ENCODE peak calls at places on chromosomes 11 and 22, in nine cellular contexts. One of them, this sample, is unnamed.

GRCh38 chr11:113937918-113938317 is 33.3 kb downstream of the HTR3B start:
- ATAC-seq in GM12878: no peak
- ATAC-seq in IMR-90: no peak
- ATAC-seq in HCT116: no peak
- ATAC-seq in body of pancreas: no peak
- ATAC-seq in A549: no peak
- ATAC-seq in HepG2: no peak
- ATAC-seq in upper lobe of left lung: no peak
- ATAC-seq in heart left ventricle: no peak
- ATAC-seq in this sample: no peak

GRCh38 chr22:22417495-22418162 is 90.9 kb downstream of the ZNF280B start:
- ATAC-seq in GM12878: no peak
- ATAC-seq in IMR-90: no peak
- ATAC-seq in HCT116: no peak
- ATAC-seq in body of pancreas: no peak
- ATAC-seq in A549: no peak
- ATAC-seq in HepG2: no peak
- ATAC-seq in upper lobe of left lung: no peak
- ATAC-seq in heart left ventricle: no peak
- ATAC-seq in this sample: no peak

GRCh38 chr11:64585150-64585549 is 5.9 kb upstream of the SLC22A12 start:
- ATAC-seq in GM12878: no peak
- ATAC-seq in IMR-90: no peak
- ATAC-seq in HCT116: no peak
- ATAC-seq in body of pancreas: no peak
- ATAC-seq in A549: no peak
- ATAC-seq in HepG2: no peak
- ATAC-seq in upper lobe of left lung: no peak
- ATAC-seq in heart left ventricle: no peak
- ATAC-seq in this sample: no peak

GRCh38 chr11:125951731-125952130 is 5.9 kb downstream of the VSIG10L2 start:
- ATAC-seq in GM12878: no peak
- ATAC-seq in IMR-90: no peak
- ATAC-seq in HCT116: no peak
- ATAC-seq in body of pancreas: no peak
- ATAC-seq in A549: no peak
- ATAC-seq in HepG2: no peak
- ATAC-seq in upper lobe of left lung: no peak
- ATAC-seq in heart left ventricle: peak
- ATAC-seq in this sample: no peak

GRCh38 chr11:125224391-125225015 is 60.0 kb downstream of the PKNOX2 start:
- ATAC-seq in GM12878: no peak
- ATAC-seq in IMR-90: peak
- ATAC-seq in HCT116: peak
- ATAC-seq in body of pancreas: peak
- ATAC-seq in A549: no peak
- ATAC-seq in HepG2: peak
- ATAC-seq in upper lobe of left lung: peak
- ATAC-seq in heart left ventricle: peak
- ATAC-seq in this sample: peak

GRCh38 chr22:43481528-43482309 is 69.9 kb downstream of the MPPED1 start:
- ATAC-seq in GM12878: peak
- ATAC-seq in IMR-90: no peak
- ATAC-seq in HCT116: peak
- ATAC-seq in body of pancreas: no peak
- ATAC-seq in A549: no peak
- ATAC-seq in HepG2: peak
- ATAC-seq in upper lobe of left lung: no peak
- ATAC-seq in heart left ventricle: no peak
- ATAC-seq in this sample: no peak

GRCh38 chr11:86736303-86737143 is 63.8 kb upstream of the PRSS23 start:
- ATAC-seq in GM12878: no peak
- ATAC-seq in IMR-90: no peak
- ATAC-seq in HCT116: no peak
- ATAC-seq in body of pancreas: no peak
- ATAC-seq in A549: peak
- ATAC-seq in HepG2: no peak
- ATAC-seq in upper lobe of left lung: no peak
- ATAC-seq in heart left ventricle: no peak
- ATAC-seq in this sample: no peak

GRCh38 chr22:40654522-40655167 is 18.1 kb upstream of the MRTFA start:
- ATAC-seq in GM12878: no peak
- ATAC-seq in IMR-90: peak
- ATAC-seq in HCT116: no peak
- ATAC-seq in body of pancreas: peak
- ATAC-seq in A549: peak
- ATAC-seq in HepG2: peak
- ATAC-seq in upper lobe of left lung: peak
- ATAC-seq in heart left ventricle: peak
- ATAC-seq in this sample: no peak

GRCh38 chr11:117092951-117093590 is 5.2 kb downstream of the SIK3 start:
- ATAC-seq in GM12878: peak
- ATAC-seq in IMR-90: no peak
- ATAC-seq in HCT116: no peak
- ATAC-seq in body of pancreas: no peak
- ATAC-seq in A549: no peak
- ATAC-seq in HepG2: no peak
- ATAC-seq in upper lobe of left lung: no peak
- ATAC-seq in heart left ventricle: no peak
- ATAC-seq in this sample: no peak

GRCh38 chr11:129324533-129325175 is 51.0 kb upstream of the BARX2 start:
- ATAC-seq in GM12878: no peak
- ATAC-seq in IMR-90: peak
- ATAC-seq in HCT116: no peak
- ATAC-seq in body of pancreas: peak
- ATAC-seq in A549: peak
- ATAC-seq in HepG2: peak
- ATAC-seq in upper lobe of left lung: peak
- ATAC-seq in heart left ventricle: peak
- ATAC-seq in this sample: peak

GRCh38 chr11:68503281-68503687 is 42.7 kb downstream of the PPP6R3 start:
- ATAC-seq in GM12878: no peak
- ATAC-seq in IMR-90: no peak
- ATAC-seq in HCT116: no peak
- ATAC-seq in body of pancreas: no peak
- ATAC-seq in A549: no peak
- ATAC-seq in HepG2: no peak
- ATAC-seq in upper lobe of left lung: peak
- ATAC-seq in heart left ventricle: peak
- ATAC-seq in this sample: no peak

GRCh38 chr11:67999201-67999629 is 4.7 kb downstream of the UNC93B1 start:
- ATAC-seq in GM12878: no peak
- ATAC-seq in IMR-90: no peak
- ATAC-seq in HCT116: no peak
- ATAC-seq in body of pancreas: no peak
- ATAC-seq in A549: no peak
- ATAC-seq in HepG2: no peak
- ATAC-seq in upper lobe of left lung: no peak
- ATAC-seq in heart left ventricle: no peak
- ATAC-seq in this sample: no peak

GRCh38 chr11:65434667-65435179 is 12.1 kb downstream of the NEAT1 start:
- ATAC-seq in GM12878: peak
- ATAC-seq in IMR-90: no peak
- ATAC-seq in HCT116: no peak
- ATAC-seq in body of pancreas: no peak
- ATAC-seq in A549: no peak
- ATAC-seq in HepG2: peak
- ATAC-seq in upper lobe of left lung: no peak
- ATAC-seq in heart left ventricle: no peak
- ATAC-seq in this sample: no peak

GRCh38 chr11:75270896-75271415 is 30.4 kb downstream of the TPBGL start:
- ATAC-seq in GM12878: no peak
- ATAC-seq in IMR-90: peak
- ATAC-seq in HCT116: peak
- ATAC-seq in body of pancreas: no peak
- ATAC-seq in A549: peak
- ATAC-seq in HepG2: no peak
- ATAC-seq in upper lobe of left lung: no peak
- ATAC-seq in heart left ventricle: no peak
- ATAC-seq in this sample: no peak

GRCh38 chr11:128619540-128620305 is 32.4 kb upstream of the ETS1 start:
- ATAC-seq in GM12878: no peak
- ATAC-seq in IMR-90: no peak
- ATAC-seq in HCT116: no peak
- ATAC-seq in body of pancreas: no peak
- ATAC-seq in A549: no peak
- ATAC-seq in HepG2: no peak
- ATAC-seq in upper lobe of left lung: no peak
- ATAC-seq in heart left ventricle: no peak
- ATAC-seq in this sample: no peak

GRCh38 chr22:22364207-22364606 is 119.6 kb downstream of the VPREB1 start:
- ATAC-seq in GM12878: no peak
- ATAC-seq in IMR-90: no peak
- ATAC-seq in HCT116: no peak
- ATAC-seq in body of pancreas: no peak
- ATAC-seq in A549: no peak
- ATAC-seq in HepG2: no peak
- ATAC-seq in upper lobe of left lung: no peak
- ATAC-seq in heart left ventricle: no peak
- ATAC-seq in this sample: no peak

GRCh38 chr11:1194977-1195689 is 27.7 kb upstream of the MUC5B start:
- ATAC-seq in GM12878: no peak
- ATAC-seq in IMR-90: no peak
- ATAC-seq in HCT116: no peak
- ATAC-seq in body of pancreas: no peak
- ATAC-seq in A549: no peak
- ATAC-seq in HepG2: no peak
- ATAC-seq in upper lobe of left lung: no peak
- ATAC-seq in heart left ventricle: no peak
- ATAC-seq in this sample: no peak

DNA sequence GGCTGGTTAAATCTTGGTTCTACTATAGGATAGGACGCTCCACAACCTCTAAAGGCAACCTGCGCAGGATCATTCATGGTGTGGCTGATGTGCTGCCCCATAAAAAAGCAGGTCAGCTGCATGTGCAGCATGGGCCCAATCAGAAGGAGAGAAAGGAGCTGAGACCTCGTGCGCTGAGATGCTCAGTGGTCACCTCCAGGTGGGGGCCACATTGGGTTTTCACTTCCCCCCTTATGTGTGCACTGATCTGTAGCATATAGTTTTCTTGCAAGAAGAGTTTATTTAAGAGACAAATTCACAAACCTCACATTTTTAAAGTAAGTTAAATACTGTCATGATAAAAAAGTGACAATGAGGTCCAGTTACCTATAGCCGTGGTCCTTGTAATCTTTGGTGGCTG is 24.3 kb downstream of the SERPIND1 start:
- ATAC-seq in GM12878: no peak
- ATAC-seq in IMR-90: no peak
- ATAC-seq in HCT116: no peak
- ATAC-seq in body of pancreas: no peak
- ATAC-seq in A549: no peak
- ATAC-seq in HepG2: no peak
- ATAC-seq in upper lobe of left lung: no peak
- ATAC-seq in heart left ventricle: no peak
- ATAC-seq in this sample: no peak
- TF ChIP-seq CTCF in GM12878: no peak
- TF ChIP-seq CTCF in IMR-90: no peak
- TF ChIP-seq CTCF in HCT116: no peak
- TF ChIP-seq CTCF in body of pancreas: no peak
- TF ChIP-seq CTCF in A549: no peak
- TF ChIP-seq CTCF in HepG2: no peak
- TF ChIP-seq CTCF in upper lobe of left lung: no peak
- TF ChIP-seq CTCF in heart left ventricle: no peak
- TF ChIP-seq CTCF in this sample: no peak

DNA sequence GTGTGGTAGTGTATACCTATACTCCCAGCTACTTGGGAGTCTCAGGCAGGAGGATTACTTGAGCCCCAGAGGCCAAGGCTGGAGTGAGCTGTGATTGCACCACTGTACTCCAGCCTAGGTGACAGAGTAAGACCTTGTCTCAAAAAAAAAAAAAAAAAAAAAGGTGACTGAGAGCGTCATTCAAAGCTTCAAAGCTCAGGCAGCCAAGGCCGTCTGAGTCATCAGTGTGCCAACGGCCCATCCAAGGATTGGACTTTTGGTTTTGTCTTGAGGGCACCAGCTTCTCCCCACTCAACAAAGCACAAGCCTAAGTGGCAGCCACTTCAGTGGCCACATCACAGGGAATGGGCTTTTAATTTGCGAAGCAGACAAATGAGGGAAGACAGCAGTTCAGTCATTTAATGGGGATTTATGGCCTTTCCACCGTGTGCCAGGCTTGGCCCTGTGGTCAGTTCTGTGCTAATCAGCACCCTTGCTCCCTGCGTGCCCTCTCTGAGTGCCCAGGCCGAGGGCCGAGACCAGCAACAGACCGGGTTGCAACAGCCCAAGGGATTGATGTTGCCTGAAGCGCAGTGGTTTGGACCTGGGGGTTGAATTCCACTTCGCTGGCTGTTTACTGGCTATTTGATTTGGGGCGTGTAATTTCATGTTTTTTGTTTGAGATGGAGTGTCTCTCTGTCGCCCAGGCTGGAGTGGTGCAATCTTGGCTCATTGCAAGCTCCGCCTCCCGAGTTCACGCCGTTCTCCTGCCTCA is 30.2 kb upstream of the CRYBB3 start:
- ATAC-seq in GM12878: no peak
- ATAC-seq in IMR-90: no peak
- ATAC-seq in HCT116: peak
- ATAC-seq in body of pancreas: no peak
- ATAC-seq in A549: no peak
- ATAC-seq in HepG2: peak
- ATAC-seq in upper lobe of left lung: no peak
- ATAC-seq in heart left ventricle: no peak
- ATAC-seq in this sample: no peak
- TF ChIP-seq POLR2A in GM12878: no peak
- TF ChIP-seq POLR2A in IMR-90: no peak
- TF ChIP-seq POLR2A in HCT116: no peak
- TF ChIP-seq POLR2A in body of pancreas: no peak
- TF ChIP-seq POLR2A in A549: no peak
- TF ChIP-seq POLR2A in HepG2: peak
- TF ChIP-seq POLR2A in upper lobe of left lung: no peak
- TF ChIP-seq POLR2A in heart left ventricle: no peak
- TF ChIP-seq POLR2A in this sample: no peak

GRCh38 chr22:46604306-46604690 is 15.9 kb upstream of the GRAMD4 start:
- ATAC-seq in GM12878: peak
- ATAC-seq in IMR-90: peak
- ATAC-seq in HCT116: no peak
- ATAC-seq in body of pancreas: no peak
- ATAC-seq in A549: no peak
- ATAC-seq in HepG2: no peak
- ATAC-seq in upper lobe of left lung: peak
- ATAC-seq in heart left ventricle: peak
- ATAC-seq in this sample: peak
- H3K4me3 ChIP-seq in GM12878: peak
- H3K4me3 ChIP-seq in IMR-90: no peak
- H3K4me3 ChIP-seq in HCT116: no peak
- H3K4me3 ChIP-seq in body of pancreas: no peak
- H3K4me3 ChIP-seq in A549: no peak
- H3K4me3 ChIP-seq in HepG2: no peak
- H3K4me3 ChIP-seq in upper lobe of left lung: no peak
- H3K4me3 ChIP-seq in heart left ventricle: no peak
- H3K4me3 ChIP-seq in this sample: no peak

DNA sequence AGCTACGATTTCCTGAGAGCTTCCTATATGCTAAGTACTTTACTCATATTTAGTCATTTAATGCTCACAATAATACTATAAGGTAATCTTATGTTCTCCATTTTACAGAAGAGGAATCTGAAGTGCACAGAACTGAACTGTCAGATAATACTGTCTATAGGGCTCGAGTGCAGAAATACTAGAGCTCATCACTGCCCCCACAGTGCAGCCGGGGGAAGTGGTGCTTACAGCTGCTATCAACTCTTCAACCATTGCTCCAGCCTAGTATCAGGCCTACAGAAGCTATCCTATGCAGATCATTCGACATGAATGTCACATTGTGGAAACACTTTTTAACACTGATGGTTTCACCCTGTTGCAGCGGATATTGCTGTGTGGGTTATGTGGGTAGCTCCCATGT is 929.9 kb downstream of the NTM start:
- ATAC-seq in GM12878: peak
- ATAC-seq in IMR-90: peak
- ATAC-seq in HCT116: no peak
- ATAC-seq in body of pancreas: no peak
- ATAC-seq in A549: no peak
- ATAC-seq in HepG2: peak
- ATAC-seq in upper lobe of left lung: no peak
- ATAC-seq in heart left ventricle: peak
- ATAC-seq in this sample: no peak
- TF ChIP-seq CTCF in GM12878: peak
- TF ChIP-seq CTCF in IMR-90: peak
- TF ChIP-seq CTCF in HCT116: no peak
- TF ChIP-seq CTCF in body of pancreas: no peak
- TF ChIP-seq CTCF in A549: no peak
- TF ChIP-seq CTCF in HepG2: peak
- TF ChIP-seq CTCF in upper lobe of left lung: no peak
- TF ChIP-seq CTCF in heart left ventricle: no peak
- TF ChIP-seq CTCF in this sample: no peak